ENCODE peak calls at places on chromosome 20, in five cellular contexts. H is endothelial cell; E is stimulated activated CD8-positive, alpha-beta memory T cell treated with anti-CD3 and anti-CD28 coated beads, Interleukin-15, amount 100 ng/mL, for 24 hours; X is ovary; B is choroid plexus epithelial cell. W is an unnamed sample.

GRCh38 chr20:60883517-60883916 is 368.5 kb upstream of the CDH4 start:
- DNase-seq in H (no peak), B (no peak), E (no peak), X (no peak), W (no peak)

GRCh38 chr20:24814556-24815195 is 134.4 kb upstream of the CST7 start:
- DNase-seq in E (no peak), B (no peak), X (no peak), H (no peak), W (no peak)

GRCh38 chr20:49278817-49279676 is 1.2 kb upstream of the ZNFX1 start:
- DNase-seq in B (peak; percentile 48), E (no peak), X (peak; percentile 12), H (peak; percentile 5), W (no peak)

GRCh38 chr20:64048402-64049044 is 916 bp downstream of the SOX18 start:
- DNase-seq in E (no peak), X (no peak), B (no peak), H (no peak), W (no peak)

GRCh38 chr20:45833030-45833882 is at the start of gene SNX21:
- DNase-seq in H (peak; percentile 80), E (no peak), X (peak; percentile 89), B (peak; percentile 87), W (peak; percentile 82)

GRCh38 chr20:43507150-43508080 is at the start of gene L3MBTL1:
- DNase-seq in B (peak; percentile 42), H (peak; percentile 71), X (peak; percentile 14), E (no peak), W (peak; percentile 34)

GRCh38 chr20:13430346-13431002 is 208.3 kb downstream of the TASP1 start:
- DNase-seq in H (no peak), B (peak; percentile 31), X (no peak), E (no peak), W (peak; percentile 76)

GRCh38 chr20:13671500-13672288 is 33.0 kb upstream of the TASP1 start:
- DNase-seq in H (no peak), B (peak; percentile 47), X (no peak), E (no peak), W (no peak)